ENCODE peak calls at places on chromosomes 3 and 15, in ten cellular contexts. J, P, E, C, K, D, I, W, B and G are unnamed samples.

GRCh38 chr3:28335246-28335645 is 13.3 kb upstream of the ZCWPW2 start:
- DNase-seq in B (no peak), I (no peak), J (no peak), C (no peak), D (no peak), E (no peak), P (no peak), W (no peak), K (no peak), G (no peak)

GRCh38 chr3:142817356-142817755 is 71.5 kb downstream of the PCOLCE2 start:
- DNase-seq in I (no peak), K (no peak), P (no peak), B (no peak), J (no peak), W (no peak), E (no peak), C (no peak), D (no peak), G (no peak)

GRCh38 chr15:67850995-67851535 is 11.2 kb upstream of the RNU6-1 start:
- DNase-seq in I (no peak), W (no peak), C (no peak), J (no peak), P (peak), B (no peak), D (no peak), E (peak), K (no peak), G (peak)

GRCh38 chr15:100867476-100867875 is 12.2 kb upstream of the ALDH1A3 start:
- DNase-seq in J (no peak), K (no peak), E (no peak), W (no peak), B (no peak), I (no peak), D (no peak), C (no peak), P (no peak), G (no peak)

GRCh38 chr15:57235865-57236264 is 140.4 kb upstream of the CGNL1 start:
- DNase-seq in P (peak), K (no peak), D (no peak), C (no peak), J (no peak), I (peak), B (no peak), W (no peak), E (peak), G (no peak)

GRCh38 chr3:159787794-159788205 is 200.8 kb upstream of the IL12A start:
- DNase-seq in I (peak), K (no peak), P (peak), E (peak), J (no peak), W (no peak), D (no peak), C (no peak), B (no peak), G (no peak)

GRCh38 chr3:48186993-48187578 is 1.1 kb downstream of the CDC25A start:
- DNase-seq in E (peak), P (peak), D (no peak), I (peak), C (no peak), J (no peak), W (no peak), B (no peak), K (no peak), G (no peak)

GRCh38 chr15:42010434-42010833 is 10.4 kb downstream of the PLA2G4E start:
- DNase-seq in J (no peak), C (no peak), I (no peak), D (no peak), K (no peak), B (no peak), E (no peak), P (no peak), W (no peak), G (no peak)

GRCh38 chr15:89462198-89462912 is 34.0 kb downstream of the RHCG start:
- DNase-seq in P (peak), B (no peak), C (peak), J (no peak), D (no peak), I (no peak), K (no peak), E (peak), W (no peak), G (no peak)

GRCh38 chr3:59766165-59766872 is 716.5 kb upstream of the CFAP20DC start:
- DNase-seq in C (no peak), D (no peak), I (no peak), K (no peak), E (peak), B (no peak), J (no peak), P (peak), W (no peak), G (no peak)

GRCh38 chr15:68795298-68795848 is 25.3 kb downstream of the ANP32A start:
- DNase-seq in I (peak), C (peak), J (peak), D (peak), E (peak), K (peak), B (peak), P (peak), W (peak), G (peak)

GRCh38 chr3:196499807-196500524 is 3.6 kb downstream of the RNF168 start:
- DNase-seq in B (no peak), D (no peak), W (no peak), C (no peak), E (no peak), J (no peak), P (no peak), I (no peak), K (no peak), G (no peak)
- H3K4me3 ChIP-seq in B (peak), D (peak), W (peak), C (peak), E (peak), J (peak), P (peak), I (peak), K (peak), G (peak)

GRCh38 chr3:157120071-157120892 is 39.7 kb downstream of the CCNL1 start:
- DNase-seq in B (no peak), D (no peak), E (no peak), W (no peak), I (no peak), J (no peak), C (peak), P (no peak), K (no peak), G (no peak)

GRCh38 chr3:157117875-157118654 is 41.9 kb downstream of the CCNL1 start:
- DNase-seq in K (no peak), D (no peak), B (no peak), C (no peak), I (no peak), E (no peak), W (no peak), P (no peak), J (no peak), G (no peak)

GRCh38 chr3:157122116-157122515 is 37.8 kb downstream of the CCNL1 start:
- DNase-seq in K (no peak), B (no peak), I (peak), D (no peak), C (no peak), W (peak), J (no peak), E (peak), P (peak), G (peak)

GRCh38 chr3:157121522-157121921 is 38.4 kb downstream of the CCNL1 start:
- DNase-seq in I (no peak), P (no peak), E (no peak), K (no peak), D (no peak), J (no peak), B (no peak), C (no peak), W (no peak), G (no peak)

DNA sequence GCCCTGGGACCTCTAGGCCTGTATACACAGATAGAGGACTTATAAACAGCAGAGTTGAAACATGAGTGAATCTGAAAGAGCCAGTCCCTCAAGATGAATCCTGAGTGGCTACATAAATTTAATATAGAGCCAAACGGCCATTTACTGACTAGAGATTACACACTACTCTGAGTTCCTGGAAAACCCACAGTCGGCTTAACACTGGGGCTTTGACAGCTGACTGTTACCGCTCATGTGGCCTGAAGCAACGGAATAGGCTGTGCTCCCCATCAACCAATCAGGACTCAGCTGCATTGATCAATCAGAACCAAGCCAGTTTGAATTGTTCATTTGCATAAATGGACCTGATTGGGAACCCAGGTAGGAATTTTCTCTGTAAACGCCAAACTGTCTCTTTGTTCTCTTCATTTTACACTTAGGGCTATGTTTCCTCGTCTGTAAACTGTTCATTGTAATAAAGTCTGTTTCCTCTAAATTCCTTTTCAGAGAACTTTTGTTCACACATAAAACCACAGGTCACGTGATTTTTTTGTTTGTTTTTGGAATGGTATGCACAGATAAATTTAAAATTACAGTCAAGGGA is 40.5 kb downstream of the CCNL1 start:
- DNase-seq in K (no peak), E (no peak), P (no peak), W (no peak), C (no peak), I (no peak), J (peak), B (no peak), D (no peak), G (no peak)
- H3K4me3 ChIP-seq in K (no peak), E (no peak), P (no peak), W (no peak), C (no peak), I (no peak), J (no peak), B (no peak), D (no peak), G (no peak)

GRCh38 chr3:44020178-44020577 is 221.5 kb upstream of the TOPAZ1 start:
- DNase-seq in J (no peak), B (no peak), W (no peak), K (no peak), C (no peak), D (no peak), E (no peak), P (no peak), I (no peak), G (no peak)

GRCh38 chr3:44026224-44026865 is 215.3 kb upstream of the TOPAZ1 start:
- DNase-seq in W (no peak), K (no peak), C (no peak), D (no peak), I (no peak), B (no peak), P (no peak), J (no peak), E (no peak), G (no peak)

GRCh38 chr3:44019736-44020135 is 221.9 kb upstream of the TOPAZ1 start:
- DNase-seq in P (no peak), D (no peak), B (no peak), K (no peak), I (no peak), J (no peak), C (no peak), W (no peak), E (no peak), G (no peak)

GRCh38 chr3:44024194-44024593 is 217.5 kb upstream of the TOPAZ1 start:
- DNase-seq in P (no peak), I (no peak), W (no peak), C (no peak), K (no peak), D (no peak), E (no peak), B (no peak), J (no peak), G (no peak)

GRCh38 chr3:44021646-44022594 is 219.8 kb upstream of the TOPAZ1 start:
- DNase-seq in C (no peak), K (no peak), W (no peak), B (no peak), J (no peak), D (no peak), I (no peak), P (no peak), E (peak), G (no peak)
- H3K4me3 ChIP-seq in C (no peak), K (no peak), W (no peak), B (peak), J (no peak), D (no peak), I (peak), P (peak), E (peak), G (no peak)

DNA sequence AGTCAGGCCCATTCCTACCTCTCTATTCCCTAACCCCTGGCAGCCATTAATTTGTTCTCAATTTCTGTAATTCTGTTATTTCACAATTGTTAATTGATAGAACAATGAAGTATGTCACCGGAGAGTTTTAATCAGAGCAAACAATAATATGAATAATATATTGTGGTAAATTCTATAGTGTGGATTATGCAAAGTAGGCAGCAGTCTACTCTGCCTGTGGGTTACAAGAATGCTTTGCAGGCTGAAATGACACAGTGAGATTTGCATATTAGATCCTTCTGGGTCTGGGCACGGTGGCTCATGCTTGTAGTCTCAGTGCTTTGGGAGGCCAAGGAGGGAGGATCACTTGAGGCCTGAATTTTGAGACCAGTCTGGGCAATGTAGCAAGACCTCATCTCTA is 12.4 kb downstream of the COPG1 start:
- DNase-seq in W (no peak), B (no peak), J (no peak), P (no peak), D (no peak), K (no peak), I (no peak), E (no peak), C (no peak), G (peak)
- H3K4me3 ChIP-seq in W (no peak), B (no peak), J (no peak), P (no peak), D (no peak), K (no peak), I (no peak), E (no peak), C (no peak), G (no peak)

DNA sequence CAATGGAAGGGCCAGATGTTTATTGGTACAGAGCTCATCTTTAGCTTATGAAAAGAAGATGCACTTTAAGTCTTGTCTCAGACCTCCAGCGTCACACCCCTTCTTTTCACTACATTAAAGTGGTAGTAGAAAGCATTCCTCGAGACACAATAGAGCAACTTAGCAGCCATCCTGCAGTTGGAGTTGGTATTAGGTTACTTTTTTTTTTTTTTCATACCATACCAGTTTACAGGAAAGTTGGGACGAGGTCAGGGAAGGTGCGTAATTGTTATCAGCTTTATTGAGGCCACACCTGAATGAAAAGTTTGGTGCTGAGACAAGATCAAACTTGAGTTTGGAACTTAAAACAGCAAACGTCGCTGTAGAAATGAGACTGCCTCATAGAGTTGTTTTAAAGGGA is 203.8 kb downstream of the SOX2 start:
- DNase-seq in E (no peak), K (no peak), J (no peak), W (no peak), I (no peak), D (no peak), B (no peak), P (no peak), C (no peak), G (no peak)
- H3K4me3 ChIP-seq in E (no peak), K (no peak), J (no peak), W (no peak), I (no peak), D (no peak), B (no peak), P (no peak), C (no peak), G (no peak)

DNA sequence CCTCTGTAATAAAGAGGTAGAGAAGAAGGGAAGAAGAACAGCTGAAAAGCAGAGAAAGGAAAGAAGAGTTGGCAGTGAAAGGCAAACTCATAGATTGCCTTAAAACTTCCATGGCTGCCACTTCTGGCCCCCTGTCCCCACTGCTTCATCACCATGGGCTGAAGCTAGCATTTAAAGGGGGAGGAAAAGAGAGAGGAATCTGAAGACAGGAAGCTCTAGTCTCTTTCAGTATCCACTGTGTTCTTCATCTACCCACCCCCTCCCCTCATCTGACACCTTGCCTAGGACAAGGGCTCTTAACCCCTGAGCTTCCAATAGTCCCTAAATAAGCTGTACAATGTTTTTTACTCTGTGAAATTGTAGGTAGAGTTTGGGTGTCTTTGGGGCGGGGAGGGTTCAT is 60.6 kb downstream of the ALCAM start:
- DNase-seq in D (no peak), E (no peak), P (no peak), J (no peak), C (no peak), I (no peak), W (no peak), K (no peak), B (no peak), G (no peak)
- H3K4me3 ChIP-seq in D (no peak), E (no peak), P (no peak), J (no peak), C (no peak), I (no peak), W (no peak), K (no peak), B (no peak), G (no peak)

DNA sequence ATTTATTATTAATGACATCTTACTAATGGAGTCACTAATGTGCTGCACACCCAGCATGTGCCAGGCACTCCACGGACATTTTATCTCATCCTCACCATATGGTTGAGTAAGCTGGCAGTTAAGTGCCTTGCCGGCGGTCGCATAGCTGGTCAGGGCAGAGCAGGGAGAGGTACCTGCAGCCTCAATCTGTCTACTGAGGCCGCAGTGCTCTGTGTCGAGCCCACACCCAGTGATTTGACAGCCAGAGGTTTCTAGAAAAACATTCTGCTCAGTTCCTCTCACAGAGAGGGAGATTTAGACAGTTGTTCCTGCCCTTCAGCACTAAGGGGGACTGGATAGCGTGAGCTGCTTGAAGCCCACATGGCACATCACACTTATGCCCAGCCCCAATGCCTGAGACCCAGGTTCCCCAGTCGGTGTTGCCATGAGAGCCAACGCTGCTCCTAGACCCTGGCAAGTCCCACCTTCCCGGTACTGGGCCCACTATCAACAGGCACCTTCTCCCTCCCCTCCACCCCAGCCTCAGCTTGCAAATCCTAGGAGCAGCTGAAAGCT is 2.6 kb downstream of the LIPC start:
- DNase-seq in W (no peak), D (no peak), P (no peak), I (no peak), B (no peak), E (no peak), C (no peak), J (no peak), K (no peak), G (no peak)
- H3K4me3 ChIP-seq in W (no peak), D (no peak), P (no peak), I (no peak), B (no peak), E (no peak), C (no peak), J (no peak), K (no peak), G (no peak)

GRCh38 chr3:151384741-151385174 is at the start of gene P2RY12:
- DNase-seq in I (no peak), P (no peak), B (no peak), E (no peak), J (no peak), K (no peak), D (no peak), W (no peak), C (no peak), G (no peak)
- H3K4me3 ChIP-seq in I (no peak), P (no peak), B (peak), E (no peak), J (no peak), K (no peak), D (no peak), W (peak), C (peak), G (no peak)